ENCODE peak calls at places on chromosomes 13 and 19, in eight cellular contexts. W is mammary epithelial cell; J is CD8-positive, alpha-beta T cell; F is Caco-2; D is heart right ventricle; Q is tibial artery; S is adrenal gland; N is OCI-LY7. U is an unnamed sample.

GRCh38 chr13:78032132-78032531 is 113.5 kb upstream of the EDNRB start:
- DNase-seq in W (no peak), J (no peak), F (no peak), D (no peak), Q (no peak), S (no peak), N (no peak), U (no peak)

GRCh38 chr19:51407631-51408131 is 9.8 kb downstream of the SIGLEC10 start:
- DNase-seq in W (peak), J (no peak), F (peak), D (no peak), Q (no peak), S (peak), N (peak), U (peak)

GRCh38 chr13:32911506-32911905 is 104.7 kb upstream of the KL start:
- DNase-seq in W (peak), J (no peak), F (peak), D (no peak), Q (no peak), S (no peak), N (peak), U (peak)

GRCh38 chr19:14472202-14472961 is 2.8 kb downstream of the PTGER1 start:
- DNase-seq in W (no peak), J (peak), F (peak), D (peak), Q (peak), S (peak), N (peak), U (peak)

GRCh38 chr13:94154362-94154761 is 325.1 kb downstream of the DCT start:
- DNase-seq in W (peak), J (no peak), F (no peak), D (no peak), Q (peak), S (peak), N (no peak), U (no peak)

GRCh38 chr13:45473627-45474026 is 8.9 kb downstream of the COG3 start:
- DNase-seq in W (no peak), J (peak), F (peak), D (no peak), Q (no peak), S (no peak), N (peak), U (peak)

GRCh38 chr19:47273313-47274070 is 1.2 kb upstream of the INAFM1 start:
- DNase-seq in W (peak), J (peak), F (peak), D (peak), Q (peak), S (peak), N (peak), U (peak)

GRCh38 chr13:106917024-106917491 is 349.1 kb upstream of the ARGLU1 start:
- DNase-seq in W (no peak), J (no peak), F (no peak), D (peak), Q (no peak), S (no peak), N (no peak), U (peak)

GRCh38 chr19:40585677-40586422 is 9.2 kb downstream of the SHKBP1 start:
- DNase-seq in W (peak), J (no peak), F (no peak), D (no peak), Q (no peak), S (no peak), N (no peak), U (no peak)

GRCh38 chr13:74771964-74772363 is 637.8 kb upstream of the KLF12 start:
- DNase-seq in W (peak), J (no peak), F (no peak), D (no peak), Q (no peak), S (no peak), N (no peak), U (no peak)

GRCh38 chr19:38742906-38743305 is 1.4 kb downstream of the CAPN12 start:
- DNase-seq in W (peak), J (no peak), F (peak), D (no peak), Q (no peak), S (no peak), N (no peak), U (no peak)

GRCh38 chr19:39563408-39563807 is 23.4 kb upstream of the EID2 start:
- DNase-seq in W (peak), J (no peak), F (no peak), D (no peak), Q (no peak), S (no peak), N (no peak), U (no peak)

GRCh38 chr19:51019544-51019925 is at the start of gene KLK10:
- DNase-seq in W (no peak), J (no peak), F (no peak), D (no peak), Q (no peak), S (no peak), N (no peak), U (no peak)

GRCh38 chr19:29383696-29384095 is 142.1 kb upstream of the VSTM2B start:
- DNase-seq in W (no peak), J (no peak), F (peak), D (no peak), Q (peak), S (no peak), N (no peak), U (no peak)

GRCh38 chr19:47699360-47699917 is 13.8 kb upstream of the EHD2 start:
- DNase-seq in W (no peak), J (peak), F (peak), D (no peak), Q (peak), S (peak), N (peak), U (peak)

GRCh38 chr13:35489050-35489449 is 12.6 kb upstream of the MAB21L1 start:
- DNase-seq in W (no peak), J (no peak), F (no peak), D (no peak), Q (no peak), S (no peak), N (no peak), U (no peak)

GRCh38 chr13:110557082-110557481 is 4.4 kb downstream of the RAB20 start:
- DNase-seq in W (no peak), J (no peak), F (no peak), D (no peak), Q (no peak), S (no peak), N (no peak), U (no peak)

GRCh38 chr19:17337675-17338439 is 504 bp downstream of the GTPBP3 start:
- DNase-seq in W (peak), J (peak), F (no peak), D (no peak), Q (no peak), S (peak), N (peak), U (peak)

GRCh38 chr13:79989251-79989661 is 351.7 kb downstream of the SPRY2 start:
- DNase-seq in W (peak), J (no peak), F (peak), D (no peak), Q (no peak), S (no peak), N (no peak), U (no peak)

GRCh38 chr19:8050274-8051096 is 2.1 kb upstream of the CCL25 start:
- DNase-seq in W (peak), J (peak), F (peak), D (peak), Q (peak), S (peak), N (peak), U (peak)

GRCh38 chr19:36773223-36773579 is 594 bp upstream of the ZNF850 start:
- DNase-seq in W (no peak), J (no peak), F (no peak), D (no peak), Q (no peak), S (no peak), N (no peak), U (no peak)
- H3K4me3 ChIP-seq in W (peak), J (peak), F (peak), D (peak), Q (peak), S (no peak), N (peak), U (peak)

DNA sequence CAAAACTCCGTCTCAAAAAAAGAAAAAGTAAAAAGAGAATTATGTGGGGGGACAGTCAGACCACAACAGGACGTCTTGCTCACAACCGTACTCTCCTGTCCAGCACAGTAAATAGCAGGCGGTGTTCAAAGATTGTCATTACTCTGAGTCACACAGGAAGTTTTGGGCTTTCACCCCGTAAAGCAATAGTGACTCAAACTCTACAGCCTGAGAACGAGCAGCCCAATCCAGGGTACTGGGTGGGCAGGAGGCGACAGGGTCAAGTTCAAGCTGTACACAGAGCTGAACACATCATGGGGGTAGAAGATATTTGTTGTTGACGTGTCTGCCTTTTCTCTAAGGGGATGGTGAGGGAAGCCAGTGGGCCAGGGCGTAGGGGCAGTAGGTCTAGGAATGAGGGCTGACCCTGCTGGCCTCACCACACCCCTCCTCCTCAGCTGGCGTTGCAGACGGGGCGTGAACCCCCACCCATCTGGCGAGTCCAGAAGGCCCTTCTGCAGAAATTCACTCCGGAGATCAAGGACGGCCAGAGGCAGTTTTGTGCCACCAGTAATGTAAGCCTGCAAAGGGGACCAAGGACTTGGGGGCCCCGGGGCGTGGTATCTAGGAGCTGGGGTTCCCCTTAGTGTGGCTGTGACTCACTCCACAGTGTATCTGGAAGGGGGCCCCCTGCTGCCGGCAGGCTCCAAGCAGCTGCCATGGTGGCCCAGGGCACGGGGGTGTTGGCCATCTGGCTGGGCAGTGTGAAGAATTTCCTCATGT is 23.3 kb downstream of the PRR12 start:
- DNase-seq in W (peak), J (no peak), F (no peak), D (no peak), Q (no peak), S (no peak), N (no peak), U (peak)
- TF ChIP-seq CTCF in W (no peak), J (no peak), F (no peak), D (no peak), Q (no peak), S (no peak), N (no peak), U (no peak)

DNA sequence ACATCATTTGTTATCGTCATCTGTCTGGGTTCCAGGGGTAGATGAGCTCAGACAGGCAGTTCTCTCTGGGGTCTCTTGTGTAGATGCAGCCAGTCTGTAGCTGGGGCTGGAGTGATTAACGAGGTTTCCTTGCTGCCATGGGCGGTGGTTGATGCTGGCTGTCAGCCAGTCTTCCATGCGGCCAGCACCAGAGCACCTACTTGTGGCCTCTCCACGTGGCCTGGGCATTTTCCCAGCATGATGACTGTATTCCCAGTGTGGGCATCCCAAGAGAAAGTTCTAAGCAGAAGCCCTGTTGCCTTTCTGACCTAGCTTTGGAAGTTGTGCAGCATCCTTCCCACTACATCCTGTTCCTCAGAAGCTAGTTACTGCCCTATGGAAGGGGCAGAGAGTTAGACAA is 10.8 kb downstream of the ERCC5 start:
- DNase-seq in W (peak), J (no peak), F (no peak), D (peak), Q (no peak), S (peak), N (no peak), U (no peak)
- H3K4me3 ChIP-seq in W (no peak), J (no peak), F (no peak), D (no peak), Q (no peak), S (no peak), N (no peak), U (no peak)

DNA sequence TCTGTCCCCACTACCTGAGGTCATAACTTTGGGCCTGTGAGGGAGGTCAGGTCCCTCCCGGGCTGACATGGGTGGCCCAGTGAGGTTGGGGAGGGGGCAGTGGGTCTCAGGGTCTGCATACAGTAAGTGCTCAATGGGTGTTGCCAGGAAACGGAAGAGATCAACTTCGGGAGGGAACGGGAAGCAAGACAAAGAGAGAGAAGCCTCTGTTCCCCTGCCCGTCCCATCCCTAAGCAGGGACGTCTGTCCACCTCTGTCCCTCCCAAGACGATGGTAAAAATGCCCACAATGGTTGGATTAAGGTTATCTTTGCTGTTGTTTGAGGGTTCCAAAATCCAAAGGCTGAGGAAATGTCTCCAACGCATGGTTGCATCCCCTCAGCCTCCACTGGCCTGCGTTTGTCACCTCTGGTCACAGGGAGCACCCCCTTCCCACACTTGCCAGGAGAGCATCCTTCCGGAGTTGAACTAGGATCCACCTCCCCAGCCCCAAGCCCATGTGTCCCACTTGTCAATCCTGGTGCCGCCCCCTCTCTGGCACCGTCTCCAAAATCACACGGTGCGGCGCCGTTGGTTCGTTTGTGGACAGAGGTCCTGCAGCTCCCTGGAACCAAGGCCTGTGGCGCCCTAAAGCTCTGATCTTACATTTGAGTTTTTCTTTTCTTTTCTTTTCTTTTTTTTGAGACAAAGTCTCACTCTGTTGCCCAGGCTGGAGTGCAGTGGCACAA is 774 bp upstream of the HOMER3 start:
- DNase-seq in W (no peak), J (no peak), F (no peak), D (no peak), Q (no peak), S (peak), N (no peak), U (no peak)
- TF ChIP-seq CTCF in W (no peak), J (no peak), F (no peak), D (no peak), Q (no peak), S (no peak), N (no peak), U (no peak)

GRCh38 chr13:36919206-36919832 is 719 bp downstream of the SMAD9 start:
- DNase-seq in W (peak), J (no peak), F (no peak), D (peak), Q (peak), S (peak), N (peak), U (no peak)

GRCh38 chr13:36918246-36919060 is 1.6 kb downstream of the SMAD9 start:
- DNase-seq in W (no peak), J (no peak), F (no peak), D (no peak), Q (no peak), S (no peak), N (peak), U (peak)

GRCh38 chr13:36919833-36920611 is at the start of gene SMAD9:
- DNase-seq in W (peak), J (peak), F (no peak), D (peak), Q (peak), S (peak), N (peak), U (peak)

GRCh38 chr13:36921902-36922301 is 1.9 kb upstream of the SMAD9 start:
- DNase-seq in W (no peak), J (no peak), F (no peak), D (no peak), Q (no peak), S (no peak), N (no peak), U (no peak)

DNA sequence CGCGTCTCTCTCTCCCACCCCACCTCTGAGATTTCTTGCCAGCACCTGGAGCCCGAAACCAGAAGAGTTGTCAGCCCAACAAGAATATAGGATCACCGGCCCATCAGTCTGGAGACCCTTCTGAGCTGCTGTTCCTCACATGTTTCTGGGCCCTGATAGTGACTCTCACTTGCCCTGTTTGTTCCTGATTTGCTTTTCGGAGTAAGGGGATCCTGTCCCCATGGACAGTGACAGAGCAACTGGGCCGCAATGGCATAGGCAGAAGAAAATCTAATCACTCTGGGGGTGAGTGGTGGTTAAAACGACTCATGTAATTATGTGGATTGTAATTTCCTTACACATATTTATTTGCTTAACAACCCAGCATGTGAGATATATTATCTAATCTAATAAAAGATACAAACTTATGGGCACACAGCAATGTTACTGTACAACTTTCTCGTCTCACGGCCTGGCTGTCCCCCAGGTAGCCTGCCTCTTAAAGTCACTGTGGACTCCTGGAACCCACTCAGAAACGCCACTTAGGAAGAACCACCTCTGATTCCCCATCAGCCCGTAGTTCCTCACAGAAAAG is 661 bp upstream of the SMAD9 start:
- DNase-seq in W (no peak), J (no peak), F (no peak), D (no peak), Q (no peak), S (no peak), N (peak), U (no peak)
- H3K4me3 ChIP-seq in W (no peak), J (no peak), F (no peak), D (peak), Q (peak), S (no peak), N (peak), U (no peak)

GRCh38 chr19:5515737-5516136 is 52.0 kb downstream of the TINCR start:
- DNase-seq in W (no peak), J (no peak), F (no peak), D (no peak), Q (no peak), S (no peak), N (peak), U (no peak)
- TF ChIP-seq CTCF in W (no peak), J (no peak), F (no peak), D (no peak), Q (no peak), S (no peak), N (peak), U (no peak)

GRCh38 chr19:42283248-42284065 is 14.4 kb downstream of the CIC start:
- DNase-seq in W (peak), J (peak), F (peak), D (peak), Q (peak), S (peak), N (peak), U (peak)

GRCh38 chr19:42285546-42285945 is 16.4 kb upstream of the PRR19 start:
- DNase-seq in W (no peak), J (no peak), F (peak), D (no peak), Q (peak), S (no peak), N (peak), U (peak)

GRCh38 chr19:42282810-42283247 is 13.8 kb downstream of the CIC start:
- DNase-seq in W (no peak), J (no peak), F (peak), D (no peak), Q (no peak), S (no peak), N (no peak), U (peak)

GRCh38 chr19:42284641-42285341 is 15.7 kb downstream of the CIC start:
- DNase-seq in W (no peak), J (no peak), F (peak), D (no peak), Q (peak), S (no peak), N (peak), U (peak)

GRCh38 chr19:42284066-42284501 is 15.0 kb downstream of the CIC start:
- DNase-seq in W (peak), J (peak), F (peak), D (peak), Q (peak), S (peak), N (peak), U (peak)
- H3K4me3 ChIP-seq in W (peak), J (no peak), F (peak), D (peak), Q (peak), S (no peak), N (peak), U (no peak)